ENCODE peak calls at places on chromosomes 11 and 22, in five cellular contexts. R is ovary; M is kidney glomerular epithelial cell; W is activated naive CD4-positive, alpha-beta T cell; I is choroid plexus epithelial cell. J is an unnamed sample.

GRCh38 chr22:32333141-32333768 is 24.4 kb upstream of the RFPL3 start:
- DNase-seq in R (no peak), M (no peak), W (no peak), I (no peak), J (no peak)

GRCh38 chr11:47361419-47361818 is 8.9 kb upstream of the MYBPC3 start:
- DNase-seq in R (no peak), M (no peak), W (no peak), I (no peak), J (no peak)

GRCh38 chr11:60786811-60787567 is 1.9 kb downstream of the MS4A10 start:
- DNase-seq in R (peak; percentile 90), M (peak; percentile 9), W (no peak), I (peak; percentile 81), J (peak; percentile 79)

GRCh38 chr22:47043835-47044721 is 281.6 kb downstream of the TBC1D22A start:
- DNase-seq in R (no peak), M (peak; percentile 47), W (no peak), I (peak; percentile 17), J (no peak)

GRCh38 chr11:83773950-83774880 is 488.0 kb upstream of the CCDC90B start:
- DNase-seq in R (no peak), M (no peak), W (no peak), I (peak; percentile 39), J (no peak)

GRCh38 chr11:93059074-93059957 is 89.9 kb downstream of the MTNR1B start:
- DNase-seq in R (no peak), M (no peak), W (no peak), I (peak; percentile 94), J (no peak)

GRCh38 chr11:57432714-57433163 is 5.8 kb upstream of the SLC43A3 start:
- DNase-seq in R (no peak), M (no peak), W (no peak), I (peak; percentile 92), J (no peak)

GRCh38 chr22:37746366-37747089 is 49.7 kb downstream of the TRIOBP start:
- DNase-seq in R (no peak), M (no peak), W (peak; percentile 34), I (peak; percentile 16), J (peak; percentile 49)

GRCh38 chr11:22792497-22792896 is 37.1 kb downstream of the SVIP start:
- DNase-seq in R (no peak), M (peak; percentile 22), W (no peak), I (peak; percentile 43), J (no peak)

GRCh38 chr11:119691020-119691666 is 37.9 kb downstream of the NECTIN1 start:
- DNase-seq in R (no peak), M (no peak), W (no peak), I (no peak), J (no peak)

GRCh38 chr22:38737302-38738060 is 18.3 kb downstream of the SUN2 start:
- DNase-seq in R (no peak), M (no peak), W (no peak), I (no peak), J (no peak)

GRCh38 chr22:49567894-49568750 is 259.6 kb downstream of the BRD1 start:
- DNase-seq in R (no peak), M (no peak), W (no peak), I (no peak), J (no peak)

GRCh38 chr22:18970180-18970947 is 34.3 kb upstream of the PRODH start:
- DNase-seq in R (no peak), M (no peak), W (no peak), I (no peak), J (no peak)

GRCh38 chr11:116513278-116513823 is 259.4 kb downstream of the BUD13 start:
- DNase-seq in R (no peak), M (no peak), W (no peak), I (no peak), J (no peak)

GRCh38 chr22:48443680-48444079 is 1384.0 kb downstream of the BRD1 start:
- DNase-seq in R (no peak), M (no peak), W (no peak), I (no peak), J (no peak)

GRCh38 chr11:129861702-129862107 is 33.7 kb downstream of the NFRKB start:
- DNase-seq in R (peak; percentile 54), M (peak; percentile 96), W (no peak), I (peak; percentile 96), J (peak; percentile 56)

GRCh38 chr11:123182101-123182500 is 12.9 kb downstream of the CLMP start:
- DNase-seq in R (no peak), M (no peak), W (no peak), I (no peak), J (no peak)